ENCODE peak calls at places on chromosomes 4 and X, in four cellular contexts. One of them, this sample, is unnamed. For H3K4me1 and H3K9me3, the result is how much of the 10 kb centered on the place peaks cover.

GRCh38 chr4:184267673-184268573 is 50.2 kb upstream of the ENPP6 start:
- DNase-seq in neuronal stem cell: no peak
- DNase-seq in spleen: peak
- DNase-seq in hepatocyte: peak
- DNase-seq in this sample: no peak

GRCh38 chr4:70788733-70789132 is 51.0 kb downstream of the GRSF1 start:
- DNase-seq in spleen: no peak
- DNase-seq in hepatocyte: no peak
- DNase-seq in neuronal stem cell: no peak
- DNase-seq in this sample: no peak

GRCh38 chr4:36286481-36286871 is 5.1 kb downstream of the DTHD1 start:
- DNase-seq in hepatocyte: no peak
- DNase-seq in neuronal stem cell: no peak
- DNase-seq in spleen: no peak
- DNase-seq in this sample: no peak

GRCh38 chr4:137124278-137124932 is 407.9 kb downstream of the PCDH18 start:
- DNase-seq in hepatocyte: peak
- DNase-seq in spleen: no peak
- DNase-seq in neuronal stem cell: peak
- DNase-seq in this sample: peak

GRCh38 chrX:71128915-71129765 is 10.7 kb downstream of the MED12 start:
- DNase-seq in neuronal stem cell: no peak
- DNase-seq in hepatocyte: peak
- DNase-seq in spleen: peak
- DNase-seq in this sample: peak

GRCh38 chr4:97560009-97560408 is 583.3 kb downstream of the STPG2 start:
- DNase-seq in neuronal stem cell: no peak
- DNase-seq in spleen: no peak
- DNase-seq in hepatocyte: no peak
- DNase-seq in this sample: no peak

GRCh38 chr4:122010610-122011009 is 58.8 kb upstream of the TRPC3 start:
- DNase-seq in spleen: no peak
- DNase-seq in neuronal stem cell: no peak
- DNase-seq in hepatocyte: no peak
- DNase-seq in this sample: no peak

GRCh38 chr4:122914292-122914904 is 8.0 kb downstream of the NUDT6 start:
- DNase-seq in spleen: no peak
- DNase-seq in hepatocyte: peak
- DNase-seq in neuronal stem cell: no peak
- DNase-seq in this sample: no peak

GRCh38 chrX:16103625-16104024 is 19.7 kb upstream of the GRPR start:
- DNase-seq in hepatocyte: no peak
- DNase-seq in spleen: no peak
- DNase-seq in neuronal stem cell: no peak
- DNase-seq in this sample: no peak

GRCh38 chr4:142846105-142846728 is at the start of gene INPP4B:
- DNase-seq in spleen: peak
- DNase-seq in hepatocyte: peak
- DNase-seq in neuronal stem cell: peak
- DNase-seq in this sample: peak

GRCh38 chr4:62252728-62253127 is 1052.6 kb downstream of the ADGRL3 start:
- DNase-seq in hepatocyte: no peak
- DNase-seq in neuronal stem cell: no peak
- DNase-seq in spleen: no peak
- DNase-seq in this sample: no peak

GRCh38 chr4:2638730-2639129 is 102.3 kb downstream of the FAM193A start:
- DNase-seq in spleen: no peak
- DNase-seq in neuronal stem cell: no peak
- DNase-seq in hepatocyte: no peak
- DNase-seq in this sample: no peak

GRCh38 chr4:37922323-37922722 is 31.4 kb downstream of the TBC1D1 start:
- DNase-seq in hepatocyte: no peak
- DNase-seq in neuronal stem cell: no peak
- DNase-seq in spleen: no peak
- DNase-seq in this sample: peak

GRCh38 chr4:37837446-37837845 is 11.0 kb downstream of the PGM2 start:
- DNase-seq in hepatocyte: no peak
- DNase-seq in neuronal stem cell: no peak
- DNase-seq in spleen: no peak
- DNase-seq in this sample: no peak

GRCh38 chrX:13620202-13620601 is 32.7 kb upstream of the TCEANC start:
- DNase-seq in spleen: no peak
- DNase-seq in neuronal stem cell: no peak
- DNase-seq in hepatocyte: no peak
- DNase-seq in this sample: no peak

GRCh38 chr4:145453163-145453520 is 28.5 kb upstream of the SMAD1 start:
- DNase-seq in spleen: no peak
- DNase-seq in hepatocyte: no peak
- DNase-seq in neuronal stem cell: no peak
- DNase-seq in this sample: no peak

GRCh38 chrX:103626855-103627254 is 1.9 kb upstream of the TCEAL1 start:
- DNase-seq in neuronal stem cell: no peak
- DNase-seq in spleen: no peak
- DNase-seq in hepatocyte: no peak
- DNase-seq in this sample: no peak

GRCh38 chrX:123731258-123731986 is 1.4 kb downstream of the THOC2 start:
- DNase-seq in neuronal stem cell: no peak
- DNase-seq in hepatocyte: peak
- DNase-seq in spleen: no peak
- DNase-seq in this sample: peak

GRCh38 chrX:153474718-153475117 is 4.3 kb upstream of the HAUS7 start:
- DNase-seq in spleen: peak
- DNase-seq in neuronal stem cell: no peak
- DNase-seq in hepatocyte: peak
- DNase-seq in this sample: no peak

GRCh38 chrX:135463937-135464336 is 42.2 kb downstream of the SMIM10L2A start:
- DNase-seq in spleen: no peak
- DNase-seq in neuronal stem cell: no peak
- DNase-seq in hepatocyte: no peak
- DNase-seq in this sample: no peak

GRCh38 chr4:163331629-163332360 is 601 bp downstream of the NPY1R start:
- DNase-seq in hepatocyte: peak
- DNase-seq in neuronal stem cell: peak
- DNase-seq in spleen: peak
- DNase-seq in this sample: no peak

GRCh38 chrX:23202316-23202715 is 132.3 kb upstream of the PTCHD1 start:
- DNase-seq in spleen: no peak
- DNase-seq in hepatocyte: no peak
- DNase-seq in neuronal stem cell: no peak
- DNase-seq in this sample: peak

GRCh38 chrX:16160729-16161128 is 6.6 kb upstream of the MAGEB17 start:
- DNase-seq in spleen: no peak
- DNase-seq in hepatocyte: no peak
- DNase-seq in neuronal stem cell: no peak
- DNase-seq in this sample: no peak

GRCh38 chr4:183505556-183506388 is 914 bp downstream of the ING2 start:
- DNase-seq in hepatocyte: peak
- DNase-seq in spleen: peak
- DNase-seq in neuronal stem cell: peak
- DNase-seq in this sample: peak

GRCh38 chr4:1720163-1720983 is 750 bp downstream of the TMEM129 start:
- DNase-seq in spleen: peak
- DNase-seq in neuronal stem cell: peak
- DNase-seq in hepatocyte: peak
- DNase-seq in this sample: peak

GRCh38 chr4:28772066-28772465 is 1911.4 kb downstream of the STIM2 start:
- DNase-seq in hepatocyte: no peak
- DNase-seq in spleen: no peak
- DNase-seq in neuronal stem cell: no peak
- DNase-seq in this sample: no peak

DNA sequence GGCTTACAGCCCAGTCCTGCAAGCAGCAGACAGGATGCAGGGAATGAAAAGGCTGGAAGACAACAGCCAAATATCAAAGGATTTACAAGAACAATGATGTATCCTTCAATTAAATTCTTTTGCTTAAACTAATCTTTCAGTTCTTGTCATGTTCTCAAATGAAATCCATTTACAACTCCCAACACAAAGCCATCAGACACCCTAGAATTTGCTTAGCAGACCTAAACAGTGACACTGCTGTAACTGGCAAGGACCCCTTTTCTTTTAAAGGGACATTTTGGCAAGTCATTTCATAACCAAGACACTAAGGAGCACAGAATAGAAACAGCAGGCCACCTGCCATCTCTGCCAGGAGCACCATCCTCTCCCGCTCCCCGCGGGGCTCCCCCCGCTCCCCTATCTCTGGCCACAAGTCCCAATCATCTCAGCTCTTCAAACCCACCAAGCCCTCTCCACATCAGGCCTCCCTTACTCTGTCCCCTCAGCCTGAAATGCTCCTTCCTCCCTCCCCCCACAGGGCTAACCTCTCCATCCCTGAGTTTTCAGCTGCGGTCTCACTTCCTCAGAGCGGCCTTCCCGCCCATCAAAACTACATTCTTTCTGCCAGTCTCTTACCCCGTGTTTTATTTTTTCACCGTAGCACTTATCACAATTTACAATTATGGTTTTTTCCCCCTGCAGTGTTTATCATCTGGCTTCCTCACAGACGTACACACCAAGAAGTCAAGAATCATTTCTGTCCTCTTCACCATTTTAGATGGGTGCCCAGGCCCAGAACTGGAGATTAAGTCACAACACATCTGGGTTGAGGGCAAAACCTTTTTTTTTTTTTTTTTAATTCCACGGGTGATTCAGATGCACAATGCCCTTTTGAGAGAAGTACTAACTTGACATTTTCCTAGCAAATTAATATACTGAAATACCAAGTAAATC is 45.8 kb downstream of the TSPAN5 start:
- DNase-seq in neuronal stem cell: no peak
- DNase-seq in spleen: no peak
- DNase-seq in hepatocyte: no peak
- DNase-seq in this sample: no peak
- H3K4me1 ChIP-seq in neuronal stem cell: under half
- H3K4me1 ChIP-seq in spleen: under half
- H3K4me1 ChIP-seq in hepatocyte: under half
- H3K4me1 ChIP-seq in this sample: under half

GRCh38 chr4:32624943-32625603 is 1904.9 kb downstream of the PCDH7 start:
- DNase-seq in spleen: no peak
- DNase-seq in hepatocyte: no peak
- DNase-seq in neuronal stem cell: no peak
- DNase-seq in this sample: no peak
- H3K9me3 ChIP-seq in spleen: under half
- H3K9me3 ChIP-seq in hepatocyte: under half
- H3K9me3 ChIP-seq in neuronal stem cell: under half
- H3K9me3 ChIP-seq in this sample: under half

DNA sequence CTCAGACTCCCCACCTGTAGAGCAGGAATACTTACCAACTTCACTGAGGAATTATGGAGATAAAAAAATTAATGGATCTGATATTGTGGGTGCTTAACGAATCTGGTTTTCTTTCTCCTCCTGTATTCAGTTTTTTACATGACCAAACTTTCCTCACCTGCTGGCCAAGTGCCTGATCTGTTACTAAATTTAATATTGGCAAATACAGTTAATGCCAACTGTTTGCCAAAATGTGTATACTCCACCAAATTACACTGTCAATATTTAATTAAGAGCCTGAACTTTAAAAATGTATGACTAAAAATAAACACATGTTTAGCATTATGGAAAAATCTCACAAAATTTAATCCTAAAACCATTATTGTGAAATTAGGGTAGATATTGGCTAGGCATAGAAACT is 3.3 kb downstream of the PGRMC2 start:
- DNase-seq in spleen: no peak
- DNase-seq in hepatocyte: no peak
- DNase-seq in neuronal stem cell: no peak
- DNase-seq in this sample: no peak
- H3K4me3 ChIP-seq in spleen: no peak
- H3K4me3 ChIP-seq in hepatocyte: peak
- H3K4me3 ChIP-seq in neuronal stem cell: no peak
- H3K4me3 ChIP-seq in this sample: no peak

GRCh38 chr4:88822034-88822433 is 124.4 kb upstream of the NAP1L5 start:
- DNase-seq in spleen: no peak
- DNase-seq in hepatocyte: no peak
- DNase-seq in neuronal stem cell: no peak
- DNase-seq in this sample: no peak

GRCh38 chr4:88814043-88814617 is 116.5 kb upstream of the NAP1L5 start:
- DNase-seq in spleen: no peak
- DNase-seq in neuronal stem cell: no peak
- DNase-seq in hepatocyte: no peak
- DNase-seq in this sample: no peak

GRCh38 chr4:88818650-88819470 is 121.2 kb upstream of the NAP1L5 start:
- DNase-seq in hepatocyte: peak
- DNase-seq in spleen: no peak
- DNase-seq in neuronal stem cell: peak
- DNase-seq in this sample: peak

GRCh38 chr4:88820723-88821368 is 123.2 kb upstream of the NAP1L5 start:
- DNase-seq in hepatocyte: no peak
- DNase-seq in neuronal stem cell: no peak
- DNase-seq in spleen: no peak
- DNase-seq in this sample: no peak

DNA sequence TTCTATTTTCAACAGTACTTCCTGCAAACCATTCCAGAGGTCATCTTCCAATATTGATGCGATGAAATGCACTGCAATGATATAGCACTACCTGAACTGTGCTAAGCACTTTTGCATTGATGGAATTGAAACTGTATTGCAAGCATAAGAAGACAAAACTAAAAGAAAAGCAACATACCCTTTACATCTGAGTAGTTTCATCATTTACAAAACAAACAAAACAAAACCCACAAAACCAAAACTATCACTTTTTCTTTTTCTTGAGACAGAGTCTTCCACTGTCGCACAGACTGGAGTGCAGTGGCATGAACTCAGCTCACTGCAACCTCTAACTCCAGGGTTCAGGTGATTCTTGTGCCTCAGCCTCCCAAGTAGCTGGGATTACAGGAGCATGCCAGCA is 120.1 kb upstream of the NAP1L5 start:
- DNase-seq in spleen: no peak
- DNase-seq in neuronal stem cell: no peak
- DNase-seq in hepatocyte: no peak
- DNase-seq in this sample: no peak
- H3K4me1 ChIP-seq in spleen: under half
- H3K4me1 ChIP-seq in neuronal stem cell: under half
- H3K4me1 ChIP-seq in hepatocyte: under half
- H3K4me1 ChIP-seq in this sample: under half

GRCh38 chr4:24963277-24963676 is 50.4 kb upstream of the CCDC149 start:
- DNase-seq in hepatocyte: no peak
- DNase-seq in spleen: no peak
- DNase-seq in neuronal stem cell: no peak
- DNase-seq in this sample: no peak
- H3K9me3 ChIP-seq in hepatocyte: under half
- H3K9me3 ChIP-seq in spleen: under half
- H3K9me3 ChIP-seq in neuronal stem cell: under half
- H3K9me3 ChIP-seq in this sample: under half

GRCh38 chr4:154998284-154998683 is 210.2 kb upstream of the NPY2R start:
- DNase-seq in spleen: no peak
- DNase-seq in neuronal stem cell: no peak
- DNase-seq in hepatocyte: peak
- DNase-seq in this sample: no peak
- H3K4me3 ChIP-seq in spleen: no peak
- H3K4me3 ChIP-seq in neuronal stem cell: no peak
- H3K4me3 ChIP-seq in hepatocyte: no peak
- H3K4me3 ChIP-seq in this sample: no peak

This sample was measured in SJCRH30.